ENCODE peak calls at places on chromosomes 16 and 17, in eight cellular contexts. P is thoracic aorta, K is Peyer's patch, E is psoas muscle, D is heart left ventricle, O is heart right ventricle, J is A549, I is fibroblast of lung. M is an unnamed sample.

GRCh38 chr16:47523342-47524006 is 62.3 kb downstream of the PHKB start:
- DNase-seq in P (no peak), K (no peak), E (no peak), D (no peak), O (no peak), J (no peak), I (no peak), M (no peak)

GRCh38 chr17:67044016-67044772 is at the start of gene CACNG1:
- DNase-seq in P (no peak), K (no peak), E (peak), D (no peak), O (no peak), J (no peak), I (no peak), M (no peak)

GRCh38 chr17:78122221-78122990 is 6.1 kb downstream of the TMC6 start:
- DNase-seq in P (no peak), K (no peak), E (no peak), D (no peak), O (no peak), J (no peak), I (no peak), M (no peak)

GRCh38 chr17:68987966-68988365 is 32.8 kb upstream of the ABCA8 start:
- DNase-seq in P (no peak), K (no peak), E (no peak), D (no peak), O (no peak), J (no peak), I (no peak), M (no peak)

GRCh38 chr17:30234296-30234695 is 1.2 kb downstream of the SLC6A4 start:
- DNase-seq in P (no peak), K (no peak), E (no peak), D (no peak), O (no peak), J (no peak), I (no peak), M (no peak)

GRCh38 chr16:70600730-70601129 is 45.6 kb upstream of the IL34 start:
- DNase-seq in P (no peak), K (no peak), E (no peak), D (no peak), O (no peak), J (no peak), I (no peak), M (no peak)

GRCh38 chr16:20871935-20872815 is 28.0 kb downstream of the DCUN1D3 start:
- DNase-seq in P (no peak), K (no peak), E (no peak), D (no peak), O (no peak), J (no peak), I (peak), M (no peak)

GRCh38 chr17:49035470-49036269 is 38.5 kb downstream of the IGF2BP1 start:
- DNase-seq in P (no peak), K (peak), E (peak), D (no peak), O (peak), J (peak), I (peak), M (no peak)

GRCh38 chr16:61900482-61900881 is 135.8 kb downstream of the CDH8 start:
- DNase-seq in P (no peak), K (no peak), E (no peak), D (no peak), O (no peak), J (no peak), I (peak), M (no peak)

GRCh38 chr17:76432712-76433336 is 20.1 kb downstream of the UBE2O start:
- DNase-seq in P (no peak), K (no peak), E (no peak), D (no peak), O (no peak), J (no peak), I (no peak), M (no peak)

GRCh38 chr17:9957244-9957643 is 52.2 kb upstream of the RCVRN start:
- DNase-seq in P (no peak), K (no peak), E (no peak), D (no peak), O (no peak), J (no peak), I (no peak), M (no peak)

GRCh38 chr17:44232061-44232460 is 12.6 kb upstream of the UBTF start:
- DNase-seq in P (no peak), K (no peak), E (no peak), D (no peak), O (no peak), J (no peak), I (no peak), M (no peak)

GRCh38 chr17:79918581-79919163 is 79.4 kb upstream of the CBX4 start:
- DNase-seq in P (no peak), K (no peak), E (no peak), D (no peak), O (no peak), J (no peak), I (no peak), M (no peak)

GRCh38 chr17:36673637-36674277 is 72.4 kb downstream of the MRM1 start:
- DNase-seq in P (no peak), K (no peak), E (no peak), D (no peak), O (no peak), J (no peak), I (no peak), M (no peak)

GRCh38 chr17:61831099-61831498 is 32.2 kb downstream of the BRIP1 start:
- DNase-seq in P (no peak), K (no peak), E (no peak), D (no peak), O (no peak), J (no peak), I (no peak), M (no peak)

GRCh38 chr16:6267682-6268081 is 1065.0 kb upstream of the RBFOX1 start:
- DNase-seq in P (no peak), K (no peak), E (no peak), D (no peak), O (no peak), J (no peak), I (no peak), M (no peak)

GRCh38 chr16:11032922-11033291 is 88.5 kb downstream of the CLEC16A start:
- DNase-seq in P (no peak), K (no peak), E (peak), D (peak), O (peak), J (no peak), I (peak), M (no peak)

GRCh38 chr16:12063435-12063834 is 86.9 kb downstream of the SNX29 start:
- DNase-seq in P (no peak), K (no peak), E (no peak), D (no peak), O (no peak), J (no peak), I (no peak), M (no peak)

GRCh38 chr16:74984194-74984669 is 691 bp downstream of the WDR59 start:
- DNase-seq in P (no peak), K (no peak), E (no peak), D (no peak), O (no peak), J (peak), I (peak), M (no peak)

GRCh38 chr16:22814330-22815105 is 556 bp downstream of the HS3ST2 start:
- DNase-seq in P (no peak), K (no peak), E (no peak), D (no peak), O (no peak), J (no peak), I (no peak), M (no peak)

GRCh38 chr17:1972429-1973160 is 52.5 kb downstream of the RTN4RL1 start:
- DNase-seq in P (no peak), K (no peak), E (no peak), D (peak), O (peak), J (no peak), I (no peak), M (no peak)

GRCh38 chr16:138049-138417 is 440 bp downstream of the NPRL3 start:
- DNase-seq in P (no peak), K (no peak), E (peak), D (no peak), O (peak), J (peak), I (peak), M (no peak)

GRCh38 chr17:8681175-8681949 is 50.8 kb upstream of the MYH10 start:
- DNase-seq in P (no peak), K (no peak), E (no peak), D (peak), O (peak), J (no peak), I (peak), M (no peak)

GRCh38 chr17:9898812-9899211 is 6.3 kb downstream of the RCVRN start:
- DNase-seq in P (no peak), K (no peak), E (no peak), D (no peak), O (no peak), J (no peak), I (no peak), M (no peak)

GRCh38 chr17:42894283-42895184 is 6.1 kb upstream of the G6PC1 start:
- DNase-seq in P (no peak), K (no peak), E (no peak), D (no peak), O (no peak), J (no peak), I (no peak), M (no peak)

GRCh38 chr17:79082311-79083190 is 7.9 kb downstream of the ENGASE start:
- DNase-seq in P (no peak), K (no peak), E (peak), D (peak), O (peak), J (peak), I (no peak), M (no peak)

GRCh38 chr17:14209215-14209614 is 27.4 kb downstream of the CDRT15 start:
- DNase-seq in P (no peak), K (no peak), E (no peak), D (no peak), O (no peak), J (no peak), I (no peak), M (no peak)

GRCh38 chr16:21599994-21600773 is 807 bp downstream of the METTL9 start:
- DNase-seq in P (no peak), K (peak), E (no peak), D (peak), O (no peak), J (no peak), I (peak), M (no peak)

GRCh38 chr16:30407794-30408534 is 558 bp downstream of the ZNF771 start:
- DNase-seq in P (no peak), K (no peak), E (no peak), D (no peak), O (no peak), J (no peak), I (no peak), M (no peak)

DNA sequence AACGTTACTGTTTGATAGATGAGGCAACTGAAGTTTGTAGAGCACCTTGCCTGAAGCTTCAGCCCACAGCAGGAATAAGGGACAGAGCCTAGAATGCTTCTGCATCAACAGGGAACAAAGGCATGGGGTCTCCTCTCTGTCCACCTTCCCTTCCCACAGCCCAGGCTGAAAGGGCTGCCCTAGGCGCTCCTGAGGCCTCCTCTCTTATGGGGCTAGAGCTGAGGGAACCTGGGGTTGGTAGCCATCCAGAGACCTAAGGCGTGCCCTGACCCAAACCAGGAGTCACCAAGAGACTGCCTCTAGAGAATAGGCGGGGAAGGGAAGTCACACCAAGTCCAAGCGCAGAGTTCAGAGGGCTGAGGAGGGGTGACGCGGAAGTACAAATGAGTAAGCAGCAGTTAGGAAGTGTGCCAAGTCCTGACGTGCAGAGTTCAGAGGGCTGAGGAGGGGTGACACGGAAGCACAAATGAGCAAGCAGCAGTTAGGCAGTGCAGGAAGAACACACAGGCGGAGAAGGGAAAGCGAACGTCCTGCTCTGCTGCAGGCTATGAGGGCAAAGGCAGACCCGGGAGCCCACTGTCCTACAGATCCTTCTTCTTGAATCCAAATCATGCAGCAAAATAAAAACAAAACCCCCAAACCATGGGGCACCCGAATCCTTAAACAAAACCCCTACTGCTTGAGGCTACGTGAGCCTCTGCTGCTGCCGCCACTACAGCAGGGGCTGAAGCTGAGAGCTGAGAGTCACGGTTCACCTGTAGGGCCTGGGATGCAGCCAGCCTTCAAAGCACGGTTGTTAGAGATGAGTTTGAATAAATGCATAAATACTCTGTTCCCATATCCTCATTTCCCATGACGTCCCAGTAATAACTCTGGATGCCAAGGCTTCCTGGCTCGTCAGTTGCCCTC is 2.7 kb upstream of the SPG7 start:
- DNase-seq in P (peak), K (peak), E (peak), D (peak), O (peak), J (peak), I (peak), M (peak)
- H3K27ac ChIP-seq in P (peak), K (peak), E (peak), D (peak), O (peak), J (peak), I (peak), M (peak)

GRCh38 chr16:31461201-31461920 is 2.1 kb downstream of the ARMC5 start:
- DNase-seq in P (no peak), K (no peak), E (peak), D (no peak), O (no peak), J (no peak), I (no peak), M (no peak)

GRCh38 chr16:31459722-31460581 is 651 bp downstream of the ARMC5 start:
- DNase-seq in P (peak), K (peak), E (peak), D (peak), O (peak), J (peak), I (peak), M (peak)

GRCh38 chr16:31464348-31464769 is 5.1 kb downstream of the ARMC5 start:
- DNase-seq in P (no peak), K (no peak), E (no peak), D (no peak), O (no peak), J (no peak), I (no peak), M (no peak)

GRCh38 chr16:31460582-31461002 is 1.3 kb downstream of the ARMC5 start:
- DNase-seq in P (no peak), K (no peak), E (peak), D (no peak), O (no peak), J (no peak), I (peak), M (peak)

DNA sequence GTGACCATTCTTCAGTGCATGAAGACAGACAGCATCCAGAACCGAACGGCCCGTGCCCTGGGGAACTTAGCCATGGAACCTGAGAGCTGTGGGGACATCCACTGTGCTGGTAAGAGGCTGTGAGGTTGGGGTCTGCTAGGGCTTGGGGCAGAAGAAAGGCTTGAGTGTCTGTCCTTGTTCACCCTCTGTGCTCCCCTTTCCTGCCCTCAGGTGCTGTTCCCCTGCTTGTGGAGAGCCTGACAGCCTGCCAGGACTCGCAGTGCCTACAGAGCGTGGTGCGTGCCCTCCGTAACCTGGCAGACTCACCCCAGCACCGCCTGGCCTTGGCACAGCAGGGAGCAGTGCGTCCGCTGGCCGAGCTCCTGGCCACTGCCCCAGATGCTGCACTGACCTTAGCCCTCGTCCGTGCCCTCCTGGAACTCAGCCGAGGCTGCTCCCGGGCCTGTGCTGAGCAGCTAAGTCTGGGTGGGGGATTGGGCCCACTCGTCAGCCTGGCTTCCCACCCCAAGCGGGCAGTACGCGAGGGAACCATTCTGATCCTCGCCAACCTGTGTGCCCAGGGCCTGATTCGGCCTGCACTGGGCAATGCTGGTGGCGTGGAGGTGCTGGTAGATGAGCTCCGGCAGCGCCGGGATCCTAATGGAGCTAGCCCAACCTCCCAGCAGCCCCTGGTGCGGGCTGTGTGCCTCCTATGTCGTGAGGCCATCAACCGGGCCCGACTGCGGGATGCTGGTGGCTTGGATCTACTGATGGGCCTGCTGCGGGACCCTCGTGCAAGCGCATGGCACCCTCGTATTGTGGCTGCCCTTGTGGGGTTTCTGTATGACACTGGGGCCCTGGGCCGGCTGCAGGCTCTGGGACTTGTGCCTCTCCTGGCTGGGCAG is 2.9 kb downstream of the ARMC5 start:
- DNase-seq in P (no peak), K (no peak), E (peak), D (no peak), O (no peak), J (no peak), I (no peak), M (no peak)
- H3K27ac ChIP-seq in P (no peak), K (no peak), E (no peak), D (no peak), O (no peak), J (no peak), I (no peak), M (no peak)

DNA sequence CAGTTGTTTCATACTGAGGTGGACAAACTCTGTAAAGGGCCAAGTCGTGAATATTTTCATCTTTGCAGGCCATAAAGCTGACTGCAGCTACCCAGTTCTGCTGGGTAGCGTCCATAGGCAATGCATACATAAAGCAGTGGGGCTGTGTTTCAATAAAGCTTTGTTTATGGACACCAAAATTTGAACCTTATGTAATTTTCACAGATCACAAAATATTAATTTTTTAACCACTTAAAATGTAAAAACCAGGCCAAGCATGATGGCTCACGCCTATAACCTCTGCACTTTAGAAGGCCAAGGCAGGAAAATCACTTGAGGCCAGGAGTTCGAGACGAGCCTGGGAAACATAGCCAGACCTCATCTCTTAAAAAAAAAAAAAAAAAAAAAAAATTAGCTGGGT is 148.0 kb downstream of the CCDC182 start:
- DNase-seq in P (no peak), K (no peak), E (no peak), D (no peak), O (no peak), J (no peak), I (no peak), M (no peak)
- H3K27ac ChIP-seq in P (peak), K (no peak), E (peak), D (no peak), O (no peak), J (peak), I (no peak), M (peak)

GRCh38 chr16:31893824-31894223 is 20.2 kb downstream of the ZNF267 start:
- DNase-seq in P (no peak), K (no peak), E (no peak), D (no peak), O (no peak), J (no peak), I (no peak), M (no peak)
- H3K27ac ChIP-seq in P (no peak), K (no peak), E (no peak), D (no peak), O (no peak), J (no peak), I (no peak), M (no peak)

GRCh38 chr17:258045-258734 is 76.7 kb upstream of the DOC2B start:
- DNase-seq in P (no peak), K (peak), E (no peak), D (peak), O (no peak), J (no peak), I (no peak), M (no peak)
- H3K27ac ChIP-seq in P (no peak), K (no peak), E (no peak), D (peak), O (no peak), J (no peak), I (no peak), M (no peak)

DNA sequence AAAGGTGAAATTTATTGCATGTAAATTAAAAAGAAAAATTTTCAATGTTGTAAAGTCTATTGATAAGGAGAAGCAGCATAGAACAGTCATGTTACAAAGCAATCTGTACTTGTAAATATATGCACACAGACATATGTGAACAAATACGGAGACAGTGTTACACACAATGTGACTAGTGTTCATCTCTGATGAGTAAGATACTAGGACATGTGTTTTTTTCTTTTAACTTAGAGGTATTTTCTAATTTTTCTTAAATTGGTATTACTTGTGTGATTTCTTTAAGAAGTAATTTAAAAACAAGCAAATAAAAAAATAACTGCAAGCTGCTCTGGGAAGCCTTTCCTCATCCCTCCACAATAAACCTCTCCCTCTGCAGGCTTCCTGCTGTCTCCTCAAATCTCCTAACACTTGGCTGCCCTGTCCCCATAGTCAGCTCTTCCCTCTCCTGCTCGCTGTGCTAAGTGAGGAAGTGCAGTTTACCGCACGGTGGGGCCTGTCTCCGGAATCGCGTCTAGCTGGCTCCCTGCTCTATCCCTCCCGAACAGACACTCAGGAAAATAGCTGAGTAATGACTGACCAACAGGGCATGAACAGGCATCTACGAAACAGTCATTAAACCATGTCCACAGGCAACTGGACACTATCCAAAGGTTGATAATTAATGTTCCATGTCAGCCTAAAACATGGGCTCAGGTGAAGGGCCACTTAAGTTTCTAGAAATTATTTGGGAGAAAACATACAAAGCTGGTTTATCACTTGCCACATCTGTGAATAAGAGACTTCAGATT is 35.9 kb downstream of the CMTM4 start:
- DNase-seq in P (peak), K (no peak), E (peak), D (peak), O (peak), J (peak), I (peak), M (no peak)
- H3K27ac ChIP-seq in P (peak), K (peak), E (peak), D (peak), O (peak), J (peak), I (peak), M (peak)

M was measured in ascending aorta.